ENCODE peak calls at places on chromosomes 11 and 22, in six cellular contexts. U, R, W, D, J and O are unnamed samples.
A peak's percentile ranks its signal among the peaks of the same experiment; 100 is the strongest.

GRCh38 chr11:106369224-106369623 is 291.8 kb downstream of the AASDHPPT start:
- DNase-seq in D (no peak), W (peak; percentile 45), U (no peak), R (no peak), J (no peak), O (no peak)

GRCh38 chr22:48663297-48663696 is 1164.4 kb downstream of the BRD1 start:
- DNase-seq in W (no peak), U (no peak), D (no peak), J (no peak), R (no peak), O (no peak)

GRCh38 chr22:20021196-20022181 is 579 bp downstream of the TANGO2 start:
- DNase-seq in U (no peak), D (peak; percentile 77), W (no peak), R (no peak), J (peak; percentile 47), O (no peak)

GRCh38 chr22:50672041-50672440 is 582 bp upstream of the SHANK3 start:
- DNase-seq in U (no peak), J (no peak), W (no peak), D (no peak), R (no peak), O (no peak)

GRCh38 chr11:47415949-47416472 is 7.6 kb downstream of the SLC39A13 start:
- DNase-seq in J (peak; percentile 72), W (peak; percentile 83), U (no peak), R (no peak), D (peak; percentile 79), O (no peak)

GRCh38 chr11:101436511-101437142 is 147.2 kb downstream of the TRPC6 start:
- DNase-seq in J (peak; percentile 41), R (no peak), W (peak; percentile 25), U (no peak), D (peak; percentile 58), O (no peak)

GRCh38 chr22:44572414-44573207 is 74.6 kb upstream of the RTL6 start:
- DNase-seq in U (no peak), J (no peak), R (no peak), D (no peak), W (no peak), O (no peak)

GRCh38 chr11:65438257-65439151 is 15.9 kb downstream of the NEAT1 start:
- DNase-seq in U (no peak), R (no peak), J (no peak), D (no peak), W (no peak), O (no peak)

GRCh38 chr11:31657091-31657490 is 147.5 kb downstream of the ELP4 start:
- DNase-seq in J (no peak), D (no peak), W (peak; percentile 34), U (no peak), R (no peak), O (no peak)

GRCh38 chr22:39090426-39091064 is 6.5 kb upstream of the APOBEC3H start:
- DNase-seq in U (peak; percentile 68), R (peak; percentile 91), J (no peak), D (peak; percentile 17), W (no peak), O (peak; percentile 69)

GRCh38 chr11:81005595-81005994 is 1564.8 kb upstream of the TENM4 start:
- DNase-seq in J (no peak), D (no peak), W (peak; percentile 95), R (no peak), U (no peak), O (no peak)

GRCh38 chr22:46377566-46378498 is 42.3 kb downstream of the TRMU start:
- DNase-seq in W (peak; percentile 56), J (peak; percentile 81), U (no peak), D (peak; percentile 94), R (no peak), O (no peak)

GRCh38 chr22:22110548-22111266 is 128.1 kb upstream of the TOP3B start:
- DNase-seq in W (peak; percentile 78), J (no peak), D (peak; percentile 34), U (no peak), R (peak; percentile 37), O (no peak)

GRCh38 chr11:68659158-68659921 is 25.0 kb upstream of the GAL start:
- DNase-seq in D (peak; percentile 53), R (no peak), J (no peak), U (no peak), W (peak; percentile 75), O (no peak)

GRCh38 chr11:62954478-62954877 is 30.3 kb downstream of the SLC22A6 start:
- DNase-seq in J (no peak), W (no peak), D (no peak), U (no peak), R (no peak), O (no peak)

GRCh38 chr11:76789443-76789719 is 6.2 kb downstream of the TSKU start:
- DNase-seq in W (no peak), R (no peak), J (no peak), D (no peak), U (no peak), O (no peak)

GRCh38 chr11:15816996-15817395 is 539.4 kb downstream of the SOX6 start:
- DNase-seq in U (no peak), J (no peak), W (peak; percentile 79), D (no peak), R (no peak), O (no peak)

GRCh38 chr11:19498986-19499669 is 213.5 kb upstream of the NAV2 start:
- DNase-seq in D (no peak), J (no peak), W (peak; percentile 91), R (no peak), U (no peak), O (no peak)

GRCh38 chr11:110777765-110778164 is 65.5 kb upstream of the ARHGAP20 start:
- DNase-seq in D (no peak), U (no peak), W (no peak), R (no peak), J (peak; percentile 38), O (no peak)

GRCh38 chr11:6315811-6316425 is 4.4 kb downstream of the CAVIN3 start:
- DNase-seq in D (peak; percentile 72), W (peak; percentile 38), R (peak; percentile 13), U (no peak), J (peak; percentile 53), O (no peak)

GRCh38 chr11:111362887-111363411 is 16.1 kb downstream of the POU2AF1 start:
- DNase-seq in U (no peak), D (peak; percentile 94), J (no peak), R (no peak), W (no peak), O (no peak)

GRCh38 chr22:22955866-22956535 is 68.4 kb downstream of the IGLL5 start:
- DNase-seq in J (peak; percentile 71), U (no peak), R (peak; percentile 66), W (peak; percentile 63), D (peak; percentile 75), O (peak; percentile 53)

GRCh38 chr22:49601614-49602321 is 225.9 kb downstream of the BRD1 start:
- DNase-seq in J (no peak), W (no peak), D (no peak), U (no peak), R (no peak), O (no peak)

GRCh38 chr11:115503083-115503885 is 931 bp downstream of the CADM1 start:
- DNase-seq in J (peak; percentile 67), U (no peak), D (peak; percentile 66), R (no peak), W (peak; percentile 23), O (peak; percentile 16)

GRCh38 chr11:79758325-79758724 is 317.5 kb upstream of the TENM4 start:
- DNase-seq in U (no peak), R (no peak), J (no peak), D (no peak), W (no peak), O (no peak)

GRCh38 chr22:29706493-29706892 is 13.3 kb upstream of the CABP7 start:
- DNase-seq in U (no peak), J (no peak), R (no peak), D (no peak), W (no peak), O (no peak)